ENCODE peak calls at places on chromosomes 16 and 17, in five cellular contexts. One of them, this sample, is unnamed.
A peak's percentile ranks its signal among the peaks of the same experiment; 100 is the strongest.

GRCh38 chr17:78939615-78940014 is 14.4 kb upstream of the TIMP2 start:
- DNase-seq in left lung: no peak
- DNase-seq in astrocyte: peak; percentile 53
- DNase-seq in endodermal cell: no peak
- DNase-seq in A549: no peak
- DNase-seq in this sample: no peak

GRCh38 chr17:2692781-2693135 is 18.8 kb downstream of the CLUH start:
- DNase-seq in astrocyte: no peak
- DNase-seq in endodermal cell: no peak
- DNase-seq in A549: no peak
- DNase-seq in left lung: no peak
- DNase-seq in this sample: peak; percentile 28

GRCh38 chr16:6374816-6375215 is 957.8 kb upstream of the RBFOX1 start:
- DNase-seq in left lung: no peak
- DNase-seq in A549: no peak
- DNase-seq in astrocyte: no peak
- DNase-seq in endodermal cell: no peak
- DNase-seq in this sample: no peak

GRCh38 chr17:76335716-76336381 is 17.9 kb downstream of the PRPSAP1 start:
- DNase-seq in A549: no peak
- DNase-seq in left lung: no peak
- DNase-seq in astrocyte: no peak
- DNase-seq in endodermal cell: no peak
- DNase-seq in this sample: no peak

GRCh38 chr17:47878203-47879027 is 17.6 kb upstream of the SP2 start:
- DNase-seq in left lung: no peak
- DNase-seq in A549: no peak
- DNase-seq in astrocyte: no peak
- DNase-seq in endodermal cell: no peak
- DNase-seq in this sample: no peak

GRCh38 chr17:10226930-10227695 is 28.7 kb upstream of the GAS7 start:
- DNase-seq in endodermal cell: peak; percentile 95
- DNase-seq in astrocyte: no peak
- DNase-seq in A549: peak; percentile 55
- DNase-seq in left lung: peak; percentile 44
- DNase-seq in this sample: no peak

GRCh38 chr16:13316008-13316407 is 414.6 kb downstream of the SHISA9 start:
- DNase-seq in endodermal cell: no peak
- DNase-seq in astrocyte: peak; percentile 61
- DNase-seq in left lung: no peak
- DNase-seq in A549: no peak
- DNase-seq in this sample: no peak

GRCh38 chr17:67994827-67995567 is 1.3 kb downstream of the C17orf58 start:
- DNase-seq in endodermal cell: peak; percentile 53
- DNase-seq in A549: peak; percentile 39
- DNase-seq in astrocyte: peak; percentile 69
- DNase-seq in left lung: no peak
- DNase-seq in this sample: no peak

GRCh38 chr17:40290629-40291296 is 3.1 kb downstream of the CDC6 start:
- DNase-seq in endodermal cell: peak; percentile 76
- DNase-seq in A549: peak; percentile 89
- DNase-seq in left lung: no peak
- DNase-seq in astrocyte: peak; percentile 84
- DNase-seq in this sample: no peak

GRCh38 chr17:10871914-10872313 is 34.0 kb upstream of the PIRT start:
- DNase-seq in A549: no peak
- DNase-seq in left lung: no peak
- DNase-seq in endodermal cell: no peak
- DNase-seq in astrocyte: no peak
- DNase-seq in this sample: no peak

GRCh38 chr16:4603624-4604170 is 11.0 kb downstream of the UBALD1 start:
- DNase-seq in endodermal cell: peak; percentile 47
- DNase-seq in A549: no peak
- DNase-seq in astrocyte: no peak
- DNase-seq in left lung: no peak
- DNase-seq in this sample: no peak
- H3K27ac ChIP-seq in endodermal cell: no peak overlapping the region
- H3K27ac ChIP-seq in A549: no peak overlapping the region
- H3K27ac ChIP-seq in astrocyte: no peak overlapping the region
- H3K27ac ChIP-seq in left lung: no peak overlapping the region
- H3K27ac ChIP-seq in this sample: no peak overlapping the region

DNA sequence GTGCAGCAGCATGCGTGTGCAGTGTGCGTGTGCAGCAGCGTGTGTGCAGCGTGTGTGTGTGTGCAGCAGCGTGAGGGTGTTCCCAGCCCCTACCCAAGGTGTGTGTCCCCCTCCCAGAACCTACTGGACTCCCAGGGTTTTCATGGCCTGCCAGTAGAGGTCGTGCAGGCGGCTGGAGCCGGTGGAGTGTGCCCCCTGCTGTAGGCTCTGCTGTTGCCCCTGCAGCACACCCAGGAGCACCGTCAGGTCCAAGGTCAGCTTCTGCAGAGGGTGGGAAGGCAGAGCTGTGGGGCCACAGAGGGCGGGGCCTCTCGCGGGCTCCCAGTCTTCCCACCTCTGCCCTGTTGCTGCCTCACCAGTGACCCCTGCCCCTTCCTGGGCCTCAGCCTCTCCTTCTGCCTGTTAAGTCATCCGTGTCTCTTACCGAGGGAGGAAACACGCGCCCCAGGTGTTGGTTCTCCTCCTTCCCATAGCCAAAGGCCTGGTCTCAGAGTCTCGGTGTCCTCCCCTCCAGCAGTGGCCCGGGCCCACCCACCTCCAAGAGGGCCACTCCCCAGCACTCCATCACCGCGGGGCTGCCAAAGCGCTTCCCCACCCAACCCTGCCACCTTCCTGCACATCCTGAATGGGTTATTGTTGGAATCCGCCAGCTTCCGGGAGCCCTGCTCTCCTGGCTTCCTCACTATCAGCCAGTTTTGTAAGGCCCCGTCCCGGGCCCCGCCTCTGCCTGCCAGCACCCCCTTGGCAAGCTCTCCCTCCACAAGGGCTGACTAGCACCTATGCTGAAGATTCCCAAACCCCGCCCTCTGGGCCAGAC is 14.8 kb downstream of the MYBBP1A start:
- DNase-seq in left lung: peak; percentile 41
- DNase-seq in astrocyte: no peak
- DNase-seq in A549: no peak
- DNase-seq in endodermal cell: peak; percentile 84
- DNase-seq in this sample: no peak
- TF ChIP-seq CTCF in left lung: no peak
- TF ChIP-seq CTCF in astrocyte: no peak
- TF ChIP-seq CTCF in A549: peak; percentile 36
- TF ChIP-seq CTCF in endodermal cell: peak; percentile 65
- TF ChIP-seq CTCF in this sample: no peak

DNA sequence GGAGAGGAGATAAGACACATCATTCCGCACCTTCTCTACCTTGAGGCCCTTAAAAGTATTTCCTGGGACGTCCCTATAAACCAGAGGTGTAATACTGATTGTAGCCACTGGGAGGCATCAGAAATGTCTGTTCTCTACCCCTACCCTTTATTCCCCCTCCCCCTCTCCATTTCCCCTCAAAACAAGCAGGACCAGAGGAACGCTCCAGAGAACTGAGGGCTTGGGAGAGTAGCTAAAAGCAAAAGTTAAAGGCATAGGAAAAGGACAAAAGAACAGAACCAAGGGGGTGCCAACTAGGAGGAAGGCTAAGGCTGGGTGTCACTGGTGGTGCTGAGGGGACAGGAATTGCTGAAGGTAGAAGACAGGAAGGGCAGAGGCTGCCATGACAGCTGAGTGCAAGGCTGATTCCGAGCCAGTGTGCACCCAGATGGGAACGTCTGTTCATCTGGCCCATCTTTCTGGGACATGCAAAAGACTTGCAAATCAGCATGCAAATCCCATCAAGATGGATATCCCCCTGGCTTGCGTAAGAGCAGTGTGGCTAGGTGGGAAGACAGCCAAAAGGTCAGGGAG is 6.7 kb downstream of the CAMTA2 start:
- DNase-seq in astrocyte: peak; percentile 14
- DNase-seq in A549: peak; percentile 65
- DNase-seq in left lung: no peak
- DNase-seq in endodermal cell: peak; percentile 88
- DNase-seq in this sample: no peak
- H3K27ac ChIP-seq in astrocyte: no peak overlapping the region
- H3K27ac ChIP-seq in A549: no peak overlapping the region
- H3K27ac ChIP-seq in left lung: peak overlapping the region; percentile 86
- H3K27ac ChIP-seq in endodermal cell: no peak overlapping the region
- H3K27ac ChIP-seq in this sample: no peak overlapping the region

DNA sequence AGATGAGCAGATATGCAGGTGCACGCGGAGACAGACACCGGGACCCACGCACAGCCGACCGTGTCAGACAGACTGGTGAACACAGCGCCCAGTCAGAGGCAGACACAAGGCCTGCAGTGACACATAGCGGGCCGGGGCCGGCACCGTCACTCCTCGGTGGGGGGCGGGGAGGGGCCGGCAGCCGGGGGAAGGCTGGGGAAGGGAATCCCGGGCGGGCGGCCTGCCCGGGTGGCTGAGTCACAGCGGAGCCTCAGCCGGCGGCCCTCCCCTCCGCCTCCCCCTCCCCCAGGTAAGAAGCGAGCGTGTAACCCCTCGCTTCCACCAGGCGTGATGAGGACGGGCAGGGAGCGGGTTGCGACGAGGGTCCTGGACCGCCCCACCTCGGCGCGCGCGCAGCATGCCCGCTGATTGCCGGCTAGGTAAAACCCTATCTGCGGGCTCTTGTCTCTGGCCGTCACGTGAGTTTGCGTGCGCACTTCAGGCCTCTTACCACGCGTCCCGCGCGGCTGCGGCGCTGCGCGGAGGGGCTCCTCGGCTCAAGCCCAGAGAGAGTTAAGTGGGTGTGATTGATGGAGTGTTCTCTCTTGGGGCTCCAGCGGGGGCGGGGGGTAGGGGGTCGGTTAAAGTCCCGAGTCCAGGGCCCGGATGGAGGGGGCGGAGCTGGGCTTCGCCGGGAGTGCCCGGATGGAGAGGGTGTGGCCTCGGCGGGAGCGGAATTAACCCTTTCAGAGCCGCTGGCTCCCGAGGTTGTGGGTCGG is 7.8 kb downstream of the KDM6B start:
- DNase-seq in astrocyte: peak; percentile 83
- DNase-seq in A549: peak; percentile 92
- DNase-seq in left lung: peak; percentile 92
- DNase-seq in endodermal cell: peak; percentile 99
- DNase-seq in this sample: peak; percentile 92
- TF ChIP-seq CTCF in astrocyte: no peak
- TF ChIP-seq CTCF in A549: peak; percentile 28
- TF ChIP-seq CTCF in left lung: no peak
- TF ChIP-seq CTCF in endodermal cell: no peak
- TF ChIP-seq CTCF in this sample: no peak

DNA sequence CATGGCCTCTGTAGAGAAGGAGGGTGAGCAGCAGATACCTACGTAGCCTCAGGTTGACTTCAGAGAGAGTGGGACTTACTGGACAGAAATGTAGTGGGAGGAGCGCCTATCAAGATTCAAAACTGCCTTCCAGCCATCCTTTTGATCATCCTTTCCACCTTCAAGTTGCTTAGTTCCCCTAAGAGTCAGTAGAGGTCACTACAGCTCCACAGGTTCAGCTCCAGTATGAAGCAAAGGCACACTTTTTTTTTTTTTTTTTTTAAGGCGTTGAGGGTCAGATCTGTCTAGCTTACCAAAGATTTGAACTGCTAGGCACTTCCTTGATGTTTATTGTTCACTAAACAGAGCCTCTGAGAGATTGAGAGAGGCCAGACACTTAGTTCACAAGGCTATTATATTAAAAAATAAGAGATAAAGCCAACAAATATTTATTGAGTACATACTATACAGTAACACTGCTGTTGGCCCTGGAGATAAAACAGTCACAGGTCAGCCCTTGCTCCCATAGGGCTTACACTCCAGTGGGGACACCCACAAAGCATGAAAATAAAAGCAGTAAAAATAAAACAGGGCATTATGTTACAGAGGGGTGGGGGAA is 3.1 kb downstream of the RNF227 start:
- DNase-seq in endodermal cell: peak; percentile 74
- DNase-seq in A549: peak; percentile 93
- DNase-seq in left lung: no peak
- DNase-seq in astrocyte: peak; percentile 50
- DNase-seq in this sample: no peak
- H3K27ac ChIP-seq in endodermal cell: no peak overlapping the region
- H3K27ac ChIP-seq in A549: no peak overlapping the region
- H3K27ac ChIP-seq in left lung: no peak overlapping the region
- H3K27ac ChIP-seq in astrocyte: no peak overlapping the region
- H3K27ac ChIP-seq in this sample: no peak overlapping the region

GRCh38 chr16:46686815-46687473 is 2.0 kb downstream of the VPS35 start:
- DNase-seq in A549: no peak
- DNase-seq in endodermal cell: no peak
- DNase-seq in astrocyte: no peak
- DNase-seq in left lung: no peak
- DNase-seq in this sample: no peak
- TF ChIP-seq CTCF in A549: no peak
- TF ChIP-seq CTCF in endodermal cell: no peak
- TF ChIP-seq CTCF in astrocyte: no peak
- TF ChIP-seq CTCF in left lung: no peak
- TF ChIP-seq CTCF in this sample: no peak